ENCODE peak calls at places on chromosomes 11 and 22, in nine cellular contexts. D, T, I, K, S, W, N, L and X are unnamed samples.
A peak's percentile ranks its signal among the peaks of the same experiment; 100 is the strongest.

GRCh38 chr11:20854214-20854613 is 184.8 kb downstream of the NELL1 start:
- DNase-seq in I (no peak), S (peak; percentile 43), N (no peak), T (no peak), D (peak; percentile 45), K (no peak), W (no peak), L (no peak), X (no peak)

GRCh38 chr11:7646866-7647265 is 26.4 kb downstream of the CYB5R2 start:
- DNase-seq in T (no peak), S (no peak), L (no peak), D (no peak), N (no peak), K (no peak), I (no peak), W (no peak), X (no peak)

GRCh38 chr22:23384451-23384850 is 195.6 kb downstream of the IGLL1 start:
- DNase-seq in I (peak; percentile 41), K (no peak), N (no peak), W (no peak), L (no peak), D (no peak), T (no peak), S (no peak), X (no peak)

GRCh38 chr11:77278595-77279506 is 22.6 kb downstream of the GDPD4 start:
- DNase-seq in S (no peak), I (no peak), L (no peak), K (no peak), D (no peak), W (no peak), N (no peak), T (peak; percentile 18), X (no peak)

GRCh38 chr11:5234390-5234834 is at the start of gene HBD:
- DNase-seq in L (no peak), T (peak; percentile 72), S (no peak), I (no peak), D (no peak), W (no peak), K (no peak), N (no peak), X (peak; percentile 17)

GRCh38 chr22:39290724-39291161 is 28.7 kb downstream of the RPL3 start:
- DNase-seq in N (peak; percentile 41), I (no peak), D (no peak), K (no peak), L (peak; percentile 90), W (no peak), T (peak; percentile 87), S (no peak), X (no peak)

GRCh38 chr22:37309221-37310074 is 27.1 kb downstream of the CYTH4 start:
- DNase-seq in W (no peak), K (no peak), L (no peak), T (peak; percentile 29), S (no peak), D (no peak), N (no peak), I (no peak), X (no peak)

GRCh38 chr11:100883860-100884259 is 196.8 kb downstream of the ARHGAP42 start:
- DNase-seq in I (no peak), D (no peak), S (no peak), N (no peak), T (no peak), L (no peak), W (no peak), K (no peak), X (no peak)

GRCh38 chr22:35275580-35275979 is 18.3 kb downstream of the HMGXB4 start:
- DNase-seq in T (peak; percentile 17), L (no peak), I (no peak), D (no peak), K (no peak), W (no peak), S (no peak), N (no peak), X (no peak)

GRCh38 chr11:798093-798713 is at the start of gene SLC25A22:
- DNase-seq in W (peak; percentile 59), K (peak; percentile 75), T (peak; percentile 79), D (peak; percentile 83), I (peak; percentile 91), S (peak; percentile 94), N (peak; percentile 64), L (peak; percentile 78), X (no peak)

GRCh38 chr22:43375951-43376455 is 32.8 kb upstream of the SCUBE1 start:
- DNase-seq in T (peak; percentile 53), S (no peak), W (no peak), D (no peak), L (no peak), K (no peak), N (no peak), I (no peak), X (no peak)

GRCh38 chr22:20035375-20036084 is 14.6 kb downstream of the TANGO2 start:
- DNase-seq in N (no peak), K (no peak), D (no peak), I (no peak), T (no peak), S (no peak), L (no peak), W (no peak), X (no peak)

GRCh38 chr22:50118557-50119168 is 28.9 kb downstream of the MOV10L1 start:
- DNase-seq in T (peak; percentile 99), S (no peak), K (no peak), D (no peak), N (no peak), L (no peak), I (no peak), W (no peak), X (peak; percentile 96)

GRCh38 chr11:78535920-78536319 is 38.7 kb downstream of the NARS2 start:
- DNase-seq in L (no peak), K (no peak), D (no peak), W (no peak), T (peak; percentile 51), I (no peak), S (no peak), N (no peak), X (peak; percentile 31)

GRCh38 chr11:69468911-69469885 is 12.3 kb upstream of the LINC01488 start:
- DNase-seq in D (no peak), L (peak; percentile 83), K (no peak), W (no peak), S (no peak), T (no peak), N (no peak), I (no peak), X (no peak)

GRCh38 chr22:36486619-36487384 is 5.4 kb upstream of the TXN2 start:
- DNase-seq in L (no peak), N (peak; percentile 36), D (no peak), W (peak; percentile 43), T (peak; percentile 75), I (no peak), S (peak; percentile 67), K (no peak), X (no peak)

GRCh38 chr22:50101870-50102565 is 12.2 kb downstream of the MOV10L1 start:
- DNase-seq in W (no peak), K (no peak), S (no peak), N (no peak), I (no peak), D (no peak), T (no peak), L (no peak), X (no peak)

GRCh38 chr22:31313366-31314147 is 21.3 kb upstream of the PIK3IP1 start:
- DNase-seq in T (peak; percentile 74), L (peak; percentile 79), K (peak; percentile 84), I (peak; percentile 85), D (peak; percentile 54), N (peak; percentile 96), W (peak; percentile 45), S (peak; percentile 70), X (no peak)

GRCh38 chr11:132904566-132904965 is 627.7 kb downstream of the OPCML start:
- DNase-seq in N (no peak), I (no peak), T (no peak), W (no peak), D (no peak), L (no peak), K (peak; percentile 11), S (no peak), X (no peak)

GRCh38 chr22:36368359-36368983 is 19.3 kb downstream of the MYH9 start:
- DNase-seq in W (no peak), D (peak; percentile 83), I (no peak), T (peak; percentile 83), L (no peak), N (no peak), S (peak; percentile 58), K (no peak), X (no peak)

GRCh38 chr11:911031-911889 is 650 bp upstream of the CHID1 start:
- DNase-seq in D (no peak), I (no peak), K (peak; percentile 34), T (peak; percentile 88), W (no peak), S (peak; percentile 69), N (no peak), L (no peak), X (peak; percentile 36)

GRCh38 chr11:76670475-76671235 is at the start of gene LRRC32:
- DNase-seq in T (peak; percentile 42), K (no peak), I (peak; percentile 86), N (no peak), S (peak; percentile 73), W (no peak), D (peak; percentile 38), L (peak; percentile 62), X (no peak)

GRCh38 chr11:77590194-77590591 is 440 bp downstream of the AQP11 start:
- DNase-seq in S (no peak), L (peak; percentile 61), D (peak; percentile 17), W (no peak), T (peak; percentile 66), N (peak; percentile 40), K (peak; percentile 46), I (no peak), X (no peak)

GRCh38 chr11:70761094-70761905 is 363.0 kb downstream of the CTTN start:
- DNase-seq in D (no peak), I (no peak), T (no peak), L (no peak), W (no peak), N (no peak), S (no peak), K (no peak), X (no peak)

GRCh38 chr11:128448487-128448886 is 138.9 kb downstream of the ETS1 start:
- DNase-seq in S (no peak), L (peak; percentile 64), I (no peak), D (no peak), N (no peak), W (no peak), K (no peak), T (peak; percentile 89), X (peak; percentile 50)

GRCh38 chr11:68338041-68338800 is 25.8 kb downstream of the LRP5 start:
- DNase-seq in N (no peak), T (peak; percentile 48), D (no peak), L (no peak), K (no peak), S (no peak), W (no peak), I (no peak), X (no peak)

GRCh38 chr11:3006505-3007260 is 14.6 kb upstream of the NAP1L4 start:
- DNase-seq in D (no peak), K (no peak), W (peak; percentile 43), I (peak; percentile 66), T (no peak), S (no peak), N (no peak), L (no peak), X (no peak)

GRCh38 chr11:72813740-72814138 is 472 bp upstream of the ATG16L2 start:
- DNase-seq in K (peak; percentile 74), W (peak; percentile 70), I (no peak), N (peak; percentile 74), D (no peak), T (peak; percentile 75), S (no peak), L (no peak), X (no peak)